ENCODE peak calls at places on chromosomes 3 and 15, in nine cellular contexts. One of them, this sample, is unnamed.

GRCh38 chr15:99312228-99312627 is 60.9 kb downstream of the LRRC28 start:
- DNase-seq in endothelial cell of umbilical vein: no peak
- DNase-seq in epithelial cell of prostate: no peak
- DNase-seq in stimulated activated naive B cell treated with anti-CD40 and anti-IgM and Interleukin-4, amounts not matched to agents 10 μg/mL and 1 μg/mL and 100 μg/mL, for 72 hours: no peak
- DNase-seq in progenitor cell of endocrine pancreas: no peak
- DNase-seq in Peyer's patch: no peak
- DNase-seq in activated T-helper 9 cell treated with anti-CD3 and anti-CD28 coated beads, Interleukin-2, amount 50 U/mL, for 16 hours: no peak
- DNase-seq in stomach: no peak
- DNase-seq in kidney: no peak
- DNase-seq in this sample: no peak

GRCh38 chr3:56682458-56683121 is 475 bp downstream of the TASOR start:
- DNase-seq in endothelial cell of umbilical vein: peak
- DNase-seq in epithelial cell of prostate: no peak
- DNase-seq in stimulated activated naive B cell treated with anti-CD40 and anti-IgM and Interleukin-4, amounts not matched to agents 10 μg/mL and 1 μg/mL and 100 μg/mL, for 72 hours: peak
- DNase-seq in progenitor cell of endocrine pancreas: peak
- DNase-seq in Peyer's patch: peak
- DNase-seq in activated T-helper 9 cell treated with anti-CD3 and anti-CD28 coated beads, Interleukin-2, amount 50 U/mL, for 16 hours: peak
- DNase-seq in stomach: peak
- DNase-seq in kidney: peak
- DNase-seq in this sample: no peak

GRCh38 chr15:26580943-26581342 is 191.9 kb downstream of the GABRB3 start:
- DNase-seq in endothelial cell of umbilical vein: no peak
- DNase-seq in epithelial cell of prostate: no peak
- DNase-seq in stimulated activated naive B cell treated with anti-CD40 and anti-IgM and Interleukin-4, amounts not matched to agents 10 μg/mL and 1 μg/mL and 100 μg/mL, for 72 hours: no peak
- DNase-seq in progenitor cell of endocrine pancreas: no peak
- DNase-seq in Peyer's patch: no peak
- DNase-seq in activated T-helper 9 cell treated with anti-CD3 and anti-CD28 coated beads, Interleukin-2, amount 50 U/mL, for 16 hours: no peak
- DNase-seq in stomach: no peak
- DNase-seq in kidney: no peak
- DNase-seq in this sample: no peak

GRCh38 chr3:133540896-133541674 is 32.4 kb upstream of the CDV3 start:
- DNase-seq in endothelial cell of umbilical vein: peak
- DNase-seq in epithelial cell of prostate: peak
- DNase-seq in stimulated activated naive B cell treated with anti-CD40 and anti-IgM and Interleukin-4, amounts not matched to agents 10 μg/mL and 1 μg/mL and 100 μg/mL, for 72 hours: no peak
- DNase-seq in progenitor cell of endocrine pancreas: no peak
- DNase-seq in Peyer's patch: peak
- DNase-seq in activated T-helper 9 cell treated with anti-CD3 and anti-CD28 coated beads, Interleukin-2, amount 50 U/mL, for 16 hours: no peak
- DNase-seq in stomach: no peak
- DNase-seq in kidney: no peak
- DNase-seq in this sample: peak

GRCh38 chr3:15637131-15637951 is 35.8 kb downstream of the BTD start:
- DNase-seq in endothelial cell of umbilical vein: peak
- DNase-seq in epithelial cell of prostate: no peak
- DNase-seq in stimulated activated naive B cell treated with anti-CD40 and anti-IgM and Interleukin-4, amounts not matched to agents 10 μg/mL and 1 μg/mL and 100 μg/mL, for 72 hours: peak
- DNase-seq in progenitor cell of endocrine pancreas: no peak
- DNase-seq in Peyer's patch: no peak
- DNase-seq in activated T-helper 9 cell treated with anti-CD3 and anti-CD28 coated beads, Interleukin-2, amount 50 U/mL, for 16 hours: no peak
- DNase-seq in stomach: no peak
- DNase-seq in kidney: no peak
- DNase-seq in this sample: no peak

GRCh38 chr3:106114220-106114619 is 245.4 kb upstream of the CBLB start:
- DNase-seq in endothelial cell of umbilical vein: no peak
- DNase-seq in epithelial cell of prostate: no peak
- DNase-seq in stimulated activated naive B cell treated with anti-CD40 and anti-IgM and Interleukin-4, amounts not matched to agents 10 μg/mL and 1 μg/mL and 100 μg/mL, for 72 hours: no peak
- DNase-seq in progenitor cell of endocrine pancreas: no peak
- DNase-seq in Peyer's patch: no peak
- DNase-seq in activated T-helper 9 cell treated with anti-CD3 and anti-CD28 coated beads, Interleukin-2, amount 50 U/mL, for 16 hours: no peak
- DNase-seq in stomach: no peak
- DNase-seq in kidney: no peak
- DNase-seq in this sample: no peak

GRCh38 chr15:95663156-95663831 is 667.2 kb upstream of the NR2F2 start:
- DNase-seq in endothelial cell of umbilical vein: no peak
- DNase-seq in epithelial cell of prostate: peak
- DNase-seq in stimulated activated naive B cell treated with anti-CD40 and anti-IgM and Interleukin-4, amounts not matched to agents 10 μg/mL and 1 μg/mL and 100 μg/mL, for 72 hours: no peak
- DNase-seq in progenitor cell of endocrine pancreas: no peak
- DNase-seq in Peyer's patch: no peak
- DNase-seq in activated T-helper 9 cell treated with anti-CD3 and anti-CD28 coated beads, Interleukin-2, amount 50 U/mL, for 16 hours: no peak
- DNase-seq in stomach: no peak
- DNase-seq in kidney: no peak
- DNase-seq in this sample: no peak

GRCh38 chr15:49308686-49309085 is 114.4 kb upstream of the FGF7 start:
- DNase-seq in endothelial cell of umbilical vein: no peak
- DNase-seq in epithelial cell of prostate: no peak
- DNase-seq in stimulated activated naive B cell treated with anti-CD40 and anti-IgM and Interleukin-4, amounts not matched to agents 10 μg/mL and 1 μg/mL and 100 μg/mL, for 72 hours: no peak
- DNase-seq in progenitor cell of endocrine pancreas: no peak
- DNase-seq in Peyer's patch: no peak
- DNase-seq in activated T-helper 9 cell treated with anti-CD3 and anti-CD28 coated beads, Interleukin-2, amount 50 U/mL, for 16 hours: no peak
- DNase-seq in stomach: no peak
- DNase-seq in kidney: no peak
- DNase-seq in this sample: no peak

GRCh38 chr3:99901200-99901926 is 83.7 kb downstream of the CMSS1 start:
- DNase-seq in endothelial cell of umbilical vein: peak
- DNase-seq in epithelial cell of prostate: peak
- DNase-seq in stimulated activated naive B cell treated with anti-CD40 and anti-IgM and Interleukin-4, amounts not matched to agents 10 μg/mL and 1 μg/mL and 100 μg/mL, for 72 hours: no peak
- DNase-seq in progenitor cell of endocrine pancreas: no peak
- DNase-seq in Peyer's patch: no peak
- DNase-seq in activated T-helper 9 cell treated with anti-CD3 and anti-CD28 coated beads, Interleukin-2, amount 50 U/mL, for 16 hours: no peak
- DNase-seq in stomach: no peak
- DNase-seq in kidney: no peak
- DNase-seq in this sample: peak

GRCh38 chr15:31571676-31572075 is 245.0 kb downstream of the KLF13 start:
- DNase-seq in endothelial cell of umbilical vein: no peak
- DNase-seq in epithelial cell of prostate: no peak
- DNase-seq in stimulated activated naive B cell treated with anti-CD40 and anti-IgM and Interleukin-4, amounts not matched to agents 10 μg/mL and 1 μg/mL and 100 μg/mL, for 72 hours: no peak
- DNase-seq in progenitor cell of endocrine pancreas: no peak
- DNase-seq in Peyer's patch: no peak
- DNase-seq in activated T-helper 9 cell treated with anti-CD3 and anti-CD28 coated beads, Interleukin-2, amount 50 U/mL, for 16 hours: no peak
- DNase-seq in stomach: no peak
- DNase-seq in kidney: no peak
- DNase-seq in this sample: no peak

GRCh38 chr3:102180291-102180931 is 254.4 kb upstream of the ZPLD1 start:
- DNase-seq in endothelial cell of umbilical vein: peak
- DNase-seq in epithelial cell of prostate: no peak
- DNase-seq in stimulated activated naive B cell treated with anti-CD40 and anti-IgM and Interleukin-4, amounts not matched to agents 10 μg/mL and 1 μg/mL and 100 μg/mL, for 72 hours: no peak
- DNase-seq in progenitor cell of endocrine pancreas: no peak
- DNase-seq in Peyer's patch: no peak
- DNase-seq in activated T-helper 9 cell treated with anti-CD3 and anti-CD28 coated beads, Interleukin-2, amount 50 U/mL, for 16 hours: no peak
- DNase-seq in stomach: no peak
- DNase-seq in kidney: no peak
- DNase-seq in this sample: no peak

GRCh38 chr3:46934508-46935167 is 41.9 kb downstream of the CCDC12 start:
- DNase-seq in endothelial cell of umbilical vein: peak
- DNase-seq in epithelial cell of prostate: peak
- DNase-seq in stimulated activated naive B cell treated with anti-CD40 and anti-IgM and Interleukin-4, amounts not matched to agents 10 μg/mL and 1 μg/mL and 100 μg/mL, for 72 hours: no peak
- DNase-seq in progenitor cell of endocrine pancreas: no peak
- DNase-seq in Peyer's patch: no peak
- DNase-seq in activated T-helper 9 cell treated with anti-CD3 and anti-CD28 coated beads, Interleukin-2, amount 50 U/mL, for 16 hours: no peak
- DNase-seq in stomach: no peak
- DNase-seq in kidney: peak
- DNase-seq in this sample: peak

GRCh38 chr3:127100459-127101410 is 92.2 kb upstream of the PRR23E start:
- DNase-seq in endothelial cell of umbilical vein: no peak
- DNase-seq in epithelial cell of prostate: no peak
- DNase-seq in stimulated activated naive B cell treated with anti-CD40 and anti-IgM and Interleukin-4, amounts not matched to agents 10 μg/mL and 1 μg/mL and 100 μg/mL, for 72 hours: no peak
- DNase-seq in progenitor cell of endocrine pancreas: no peak
- DNase-seq in Peyer's patch: no peak
- DNase-seq in activated T-helper 9 cell treated with anti-CD3 and anti-CD28 coated beads, Interleukin-2, amount 50 U/mL, for 16 hours: no peak
- DNase-seq in stomach: no peak
- DNase-seq in kidney: no peak
- DNase-seq in this sample: no peak

GRCh38 chr15:63191895-63192603 is 2.6 kb downstream of the RAB8B start:
- DNase-seq in endothelial cell of umbilical vein: no peak
- DNase-seq in epithelial cell of prostate: no peak
- DNase-seq in stimulated activated naive B cell treated with anti-CD40 and anti-IgM and Interleukin-4, amounts not matched to agents 10 μg/mL and 1 μg/mL and 100 μg/mL, for 72 hours: peak
- DNase-seq in progenitor cell of endocrine pancreas: no peak
- DNase-seq in Peyer's patch: peak
- DNase-seq in activated T-helper 9 cell treated with anti-CD3 and anti-CD28 coated beads, Interleukin-2, amount 50 U/mL, for 16 hours: no peak
- DNase-seq in stomach: no peak
- DNase-seq in kidney: no peak
- DNase-seq in this sample: no peak

GRCh38 chr3:178966299-178967183 is 105.1 kb downstream of the ZMAT3 start:
- DNase-seq in endothelial cell of umbilical vein: peak
- DNase-seq in epithelial cell of prostate: no peak
- DNase-seq in stimulated activated naive B cell treated with anti-CD40 and anti-IgM and Interleukin-4, amounts not matched to agents 10 μg/mL and 1 μg/mL and 100 μg/mL, for 72 hours: no peak
- DNase-seq in progenitor cell of endocrine pancreas: no peak
- DNase-seq in Peyer's patch: no peak
- DNase-seq in activated T-helper 9 cell treated with anti-CD3 and anti-CD28 coated beads, Interleukin-2, amount 50 U/mL, for 16 hours: no peak
- DNase-seq in stomach: no peak
- DNase-seq in kidney: no peak
- DNase-seq in this sample: no peak

GRCh38 chr3:176954517-176954916 is 242.8 kb downstream of the TBL1XR1 start:
- DNase-seq in endothelial cell of umbilical vein: no peak
- DNase-seq in epithelial cell of prostate: no peak
- DNase-seq in stimulated activated naive B cell treated with anti-CD40 and anti-IgM and Interleukin-4, amounts not matched to agents 10 μg/mL and 1 μg/mL and 100 μg/mL, for 72 hours: no peak
- DNase-seq in progenitor cell of endocrine pancreas: no peak
- DNase-seq in Peyer's patch: no peak
- DNase-seq in activated T-helper 9 cell treated with anti-CD3 and anti-CD28 coated beads, Interleukin-2, amount 50 U/mL, for 16 hours: no peak
- DNase-seq in stomach: no peak
- DNase-seq in kidney: no peak
- DNase-seq in this sample: no peak

GRCh38 chr15:70469182-70469581 is 294.2 kb downstream of the UACA start:
- DNase-seq in endothelial cell of umbilical vein: no peak
- DNase-seq in epithelial cell of prostate: no peak
- DNase-seq in stimulated activated naive B cell treated with anti-CD40 and anti-IgM and Interleukin-4, amounts not matched to agents 10 μg/mL and 1 μg/mL and 100 μg/mL, for 72 hours: no peak
- DNase-seq in progenitor cell of endocrine pancreas: no peak
- DNase-seq in Peyer's patch: no peak
- DNase-seq in activated T-helper 9 cell treated with anti-CD3 and anti-CD28 coated beads, Interleukin-2, amount 50 U/mL, for 16 hours: no peak
- DNase-seq in stomach: no peak
- DNase-seq in kidney: no peak
- DNase-seq in this sample: no peak

GRCh38 chr15:93063796-93064690 is 25.0 kb downstream of the RGMA start:
- DNase-seq in endothelial cell of umbilical vein: no peak
- DNase-seq in epithelial cell of prostate: no peak
- DNase-seq in stimulated activated naive B cell treated with anti-CD40 and anti-IgM and Interleukin-4, amounts not matched to agents 10 μg/mL and 1 μg/mL and 100 μg/mL, for 72 hours: no peak
- DNase-seq in progenitor cell of endocrine pancreas: no peak
- DNase-seq in Peyer's patch: no peak
- DNase-seq in activated T-helper 9 cell treated with anti-CD3 and anti-CD28 coated beads, Interleukin-2, amount 50 U/mL, for 16 hours: no peak
- DNase-seq in stomach: no peak
- DNase-seq in kidney: no peak
- DNase-seq in this sample: no peak

This sample was measured in keratinocyte.